ENCODE peak calls at places on chromosomes 11 and 22, in seven cellular contexts. E is head of caudate nucleus; L is endothelial cell of umbilical vein; Y is nephron progenitor cell; A is activated CD8-positive, alpha-beta memory T cell treated with anti-CD3 and anti-CD28 coated beads, Interleukin-2, amount 50 U/mL, for 48 hours; Q is NCI-H1694; D is foreskin fibroblast. P is an unnamed sample.

GRCh38 chr11:120034881-120035620 is 102.9 kb downstream of the TRIM29 start:
- DNase-seq in E (no peak), D (no peak), L (no peak), Q (peak), A (peak), Y (no peak), P (no peak)

GRCh38 chr11:46160100-46160499 is 38.8 kb upstream of the PHF21A start:
- DNase-seq in L (no peak), Y (no peak), D (no peak), Q (no peak), A (no peak), E (no peak), P (no peak)

GRCh38 chr22:19871845-19872778 is 17.4 kb upstream of the GNB1L start:
- DNase-seq in Y (no peak), L (no peak), E (no peak), A (no peak), D (no peak), Q (no peak), P (no peak)

GRCh38 chr11:12963051-12963450 is 46.1 kb upstream of the RASSF10 start:
- DNase-seq in Q (no peak), L (no peak), D (no peak), A (no peak), E (no peak), Y (no peak), P (no peak)

GRCh38 chr11:126354631-126355323 is 709 bp upstream of the ST3GAL4 start:
- DNase-seq in A (no peak), Y (no peak), D (no peak), L (peak), E (no peak), Q (no peak), P (no peak)

GRCh38 chr22:46374663-46375474 is 39.4 kb downstream of the TRMU start:
- DNase-seq in Y (no peak), E (no peak), A (no peak), D (no peak), Q (no peak), L (no peak), P (no peak)

GRCh38 chr11:44916316-44916715 is 34.4 kb downstream of the TP53I11 start:
- DNase-seq in A (no peak), E (no peak), Q (no peak), Y (no peak), L (no peak), D (no peak), P (no peak)

GRCh38 chr11:69799582-69799981 is 19.6 kb downstream of the FGF3 start:
- DNase-seq in E (no peak), D (no peak), L (peak), Q (no peak), A (no peak), Y (no peak), P (no peak)

GRCh38 chr11:61049066-61049382 is 53.3 kb upstream of the CD5 start:
- DNase-seq in E (no peak), D (no peak), L (no peak), Y (no peak), Q (no peak), A (no peak), P (no peak)

GRCh38 chr11:27429740-27430451 is 42.7 kb downstream of the LGR4 start:
- DNase-seq in D (no peak), A (no peak), E (no peak), Y (no peak), L (no peak), Q (no peak), P (no peak)

GRCh38 chr22:41831828-41832552 is 915 bp upstream of the SREBF2 start:
- DNase-seq in L (no peak), A (no peak), Q (no peak), E (no peak), D (no peak), Y (no peak), P (peak)

GRCh38 chr11:107494036-107494435 is 36.4 kb upstream of the CWF19L2 start:
- DNase-seq in Y (no peak), D (no peak), A (no peak), Q (no peak), L (no peak), E (no peak), P (no peak)

GRCh38 chr11:130861902-130862552 is 54.3 kb downstream of the SNX19 start:
- DNase-seq in A (peak), Q (peak), Y (peak), D (peak), E (peak), L (peak), P (peak)

GRCh38 chr11:64546600-64546999 is 44.4 kb upstream of the SLC22A12 start:
- DNase-seq in Y (no peak), L (no peak), A (no peak), E (no peak), D (no peak), Q (no peak), P (no peak)

GRCh38 chr11:94838027-94838610 is 70.0 kb downstream of the AMOTL1 start:
- DNase-seq in E (no peak), D (no peak), Y (no peak), Q (no peak), A (no peak), L (no peak), P (no peak)

GRCh38 chr22:33781396-33781795 is 138.9 kb downstream of the LARGE1 start:
- DNase-seq in L (no peak), Q (no peak), D (no peak), E (no peak), A (no peak), Y (no peak), P (no peak)

GRCh38 chr11:105719073-105719846 is 109.4 kb downstream of the GRIA4 start:
- DNase-seq in D (peak), Y (no peak), E (no peak), A (no peak), L (peak), Q (no peak), P (peak)

GRCh38 chr11:64366751-64367150 is 7.8 kb downstream of the RPS6KA4 start:
- DNase-seq in D (no peak), L (no peak), E (no peak), A (no peak), Y (no peak), Q (no peak), P (no peak)

GRCh38 chr11:126034026-126034822 is 28.4 kb downstream of the CDON start:
- DNase-seq in L (peak), D (no peak), Q (no peak), A (no peak), E (no peak), Y (peak), P (no peak)

GRCh38 chr11:19602406-19602805 is 110.2 kb upstream of the NAV2 start:
- DNase-seq in D (no peak), Y (no peak), E (no peak), L (no peak), A (no peak), Q (no peak), P (no peak)

GRCh38 chr22:24247564-24248344 is 2.9 kb upstream of the GGT5 start:
- DNase-seq in Y (peak), Q (peak), E (peak), L (peak), A (peak), D (peak), P (peak)

GRCh38 chr11:38476808-38477565 is 1879.0 kb upstream of the RAG2 start:
- DNase-seq in Q (no peak), D (no peak), Y (no peak), E (no peak), L (no peak), A (no peak), P (no peak)

GRCh38 chr11:8671242-8671641 is 11.2 kb downstream of the TRIM66 start:
- DNase-seq in Y (peak), L (peak), D (peak), Q (no peak), A (no peak), E (peak), P (peak)

GRCh38 chr11:128859563-128860441 is 7.3 kb downstream of the KCNJ1 start:
- DNase-seq in A (peak), E (peak), L (peak), D (no peak), Y (peak), Q (no peak), P (no peak)

GRCh38 chr11:45904309-45904915 is 2.7 kb downstream of the FREY1 start:
- DNase-seq in Y (no peak), D (no peak), E (no peak), A (no peak), L (no peak), Q (no peak), P (no peak)